ENCODE peak calls at places on chromosomes 16 and 17, in ten cellular contexts. One of them, this sample, is unnamed.

GRCh38 chr17:3766783-3767182 is 34.2 kb downstream of the ITGAE start:
- DNase-seq in right cardiac atrium: no peak
- DNase-seq in transverse colon: no peak
- DNase-seq in choroid plexus epithelial cell: no peak
- DNase-seq in WERI-Rb-1: no peak
- DNase-seq in body of pancreas: no peak
- DNase-seq in CD8-positive, alpha-beta T cell: no peak
- DNase-seq in GM23248: no peak
- DNase-seq in skeletal muscle cell: no peak
- DNase-seq in thoracic aorta: no peak
- DNase-seq in this sample: no peak

GRCh38 chr16:50473375-50473945 is 74.7 kb upstream of the NKD1 start:
- DNase-seq in thoracic aorta: no peak
- DNase-seq in GM23248: peak; percentile 24
- DNase-seq in transverse colon: no peak
- DNase-seq in body of pancreas: no peak
- DNase-seq in right cardiac atrium: no peak
- DNase-seq in choroid plexus epithelial cell: peak; percentile 18
- DNase-seq in skeletal muscle cell: no peak
- DNase-seq in WERI-Rb-1: no peak
- DNase-seq in CD8-positive, alpha-beta T cell: no peak
- DNase-seq in this sample: no peak

GRCh38 chr17:75849304-75849695 is 5.1 kb upstream of the UNC13D start:
- DNase-seq in transverse colon: no peak
- DNase-seq in CD8-positive, alpha-beta T cell: no peak
- DNase-seq in right cardiac atrium: no peak
- DNase-seq in thoracic aorta: no peak
- DNase-seq in WERI-Rb-1: no peak
- DNase-seq in choroid plexus epithelial cell: no peak
- DNase-seq in skeletal muscle cell: no peak
- DNase-seq in body of pancreas: no peak
- DNase-seq in GM23248: no peak
- DNase-seq in this sample: no peak

GRCh38 chr16:30876867-30877266 is 17.0 kb downstream of the BCL7C start:
- DNase-seq in thoracic aorta: no peak
- DNase-seq in body of pancreas: no peak
- DNase-seq in choroid plexus epithelial cell: no peak
- DNase-seq in skeletal muscle cell: no peak
- DNase-seq in WERI-Rb-1: no peak
- DNase-seq in CD8-positive, alpha-beta T cell: no peak
- DNase-seq in GM23248: peak; percentile 21
- DNase-seq in right cardiac atrium: no peak
- DNase-seq in transverse colon: no peak
- DNase-seq in this sample: peak; percentile 80

GRCh38 chr17:30506423-30506822 is 29.2 kb downstream of the GOSR1 start:
- DNase-seq in GM23248: no peak
- DNase-seq in WERI-Rb-1: no peak
- DNase-seq in transverse colon: no peak
- DNase-seq in CD8-positive, alpha-beta T cell: no peak
- DNase-seq in skeletal muscle cell: no peak
- DNase-seq in right cardiac atrium: no peak
- DNase-seq in choroid plexus epithelial cell: no peak
- DNase-seq in thoracic aorta: no peak
- DNase-seq in body of pancreas: no peak
- DNase-seq in this sample: no peak

GRCh38 chr16:9123401-9123800 is 32.0 kb downstream of the HAPSTR1 start:
- DNase-seq in skeletal muscle cell: no peak
- DNase-seq in WERI-Rb-1: no peak
- DNase-seq in body of pancreas: no peak
- DNase-seq in transverse colon: no peak
- DNase-seq in GM23248: no peak
- DNase-seq in right cardiac atrium: no peak
- DNase-seq in CD8-positive, alpha-beta T cell: no peak
- DNase-seq in choroid plexus epithelial cell: no peak
- DNase-seq in thoracic aorta: no peak
- DNase-seq in this sample: no peak

GRCh38 chr17:49618112-49618611 is 42.5 kb downstream of the NXPH3 start:
- DNase-seq in choroid plexus epithelial cell: peak; percentile 27
- DNase-seq in body of pancreas: no peak
- DNase-seq in thoracic aorta: no peak
- DNase-seq in skeletal muscle cell: no peak
- DNase-seq in right cardiac atrium: no peak
- DNase-seq in WERI-Rb-1: no peak
- DNase-seq in CD8-positive, alpha-beta T cell: no peak
- DNase-seq in GM23248: peak; percentile 47
- DNase-seq in transverse colon: no peak
- DNase-seq in this sample: no peak

GRCh38 chr17:20267459-20267842 is 199.9 kb downstream of the LGALS9B start:
- DNase-seq in thoracic aorta: no peak
- DNase-seq in transverse colon: no peak
- DNase-seq in choroid plexus epithelial cell: peak; percentile 16
- DNase-seq in skeletal muscle cell: no peak
- DNase-seq in GM23248: no peak
- DNase-seq in CD8-positive, alpha-beta T cell: peak; percentile 37
- DNase-seq in right cardiac atrium: no peak
- DNase-seq in WERI-Rb-1: no peak
- DNase-seq in body of pancreas: no peak
- DNase-seq in this sample: no peak

GRCh38 chr17:6514371-6514770 is 42.0 kb downstream of the PITPNM3 start:
- DNase-seq in body of pancreas: no peak
- DNase-seq in skeletal muscle cell: no peak
- DNase-seq in GM23248: peak; percentile 29
- DNase-seq in transverse colon: no peak
- DNase-seq in choroid plexus epithelial cell: no peak
- DNase-seq in right cardiac atrium: no peak
- DNase-seq in CD8-positive, alpha-beta T cell: no peak
- DNase-seq in thoracic aorta: no peak
- DNase-seq in WERI-Rb-1: no peak
- DNase-seq in this sample: no peak

DNA sequence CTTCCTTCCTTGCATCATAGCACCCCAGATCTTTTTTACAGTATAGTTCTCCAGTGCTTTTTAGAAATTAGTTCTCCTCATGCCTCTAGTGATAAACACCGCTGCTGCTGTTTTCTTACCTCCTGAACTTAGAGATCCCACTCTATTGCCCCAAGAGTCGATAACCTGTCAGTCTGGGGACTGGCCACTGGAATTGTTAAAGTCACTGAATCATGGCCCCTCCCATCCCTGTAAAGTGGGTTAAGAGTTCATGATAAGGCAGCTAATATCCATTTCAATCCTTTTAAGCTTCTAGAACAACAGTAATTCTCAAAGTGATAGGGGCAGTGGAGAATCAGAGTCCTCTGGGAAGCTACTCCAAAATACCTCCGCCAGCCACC is 1.8 kb upstream of the SMARCD2 start:
- DNase-seq in CD8-positive, alpha-beta T cell: no peak
- DNase-seq in body of pancreas: no peak
- DNase-seq in GM23248: no peak
- DNase-seq in WERI-Rb-1: no peak
- DNase-seq in right cardiac atrium: no peak
- DNase-seq in thoracic aorta: no peak
- DNase-seq in transverse colon: no peak
- DNase-seq in choroid plexus epithelial cell: no peak
- DNase-seq in skeletal muscle cell: no peak
- DNase-seq in this sample: no peak
- H3K4me3 ChIP-seq in CD8-positive, alpha-beta T cell: no peak overlapping the region
- H3K4me3 ChIP-seq in body of pancreas: no peak overlapping the region
- H3K4me3 ChIP-seq in GM23248: no peak overlapping the region
- H3K4me3 ChIP-seq in WERI-Rb-1: no peak overlapping the region
- H3K4me3 ChIP-seq in right cardiac atrium: no peak overlapping the region
- H3K4me3 ChIP-seq in thoracic aorta: no peak overlapping the region
- H3K4me3 ChIP-seq in transverse colon: no peak overlapping the region
- H3K4me3 ChIP-seq in choroid plexus epithelial cell: no peak overlapping the region
- H3K4me3 ChIP-seq in skeletal muscle cell: no peak overlapping the region
- H3K4me3 ChIP-seq in this sample: no peak overlapping the region

DNA sequence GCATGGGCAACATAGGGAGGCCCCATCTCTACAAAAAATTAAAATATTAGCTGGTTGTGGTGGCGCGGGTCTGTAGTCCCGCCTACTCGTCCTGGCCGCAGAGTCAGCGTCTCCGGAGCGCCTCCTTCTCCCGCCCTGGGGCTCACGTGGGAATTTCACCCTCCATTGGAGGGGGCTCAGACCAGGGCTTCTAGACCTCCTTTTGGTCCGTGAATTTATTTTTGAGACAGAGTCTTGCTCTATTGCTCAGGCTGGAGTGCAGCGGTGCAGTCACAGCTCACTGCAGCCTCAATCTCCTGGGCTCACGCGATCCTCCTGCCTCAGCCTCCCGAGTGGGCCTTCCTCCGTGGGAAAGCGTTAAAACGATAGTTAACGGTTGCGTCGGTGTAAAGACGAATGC is 394 bp upstream of the NME4 start:
- DNase-seq in GM23248: peak; percentile 89
- DNase-seq in right cardiac atrium: peak; percentile 82
- DNase-seq in WERI-Rb-1: peak; percentile 78
- DNase-seq in thoracic aorta: no peak
- DNase-seq in choroid plexus epithelial cell: peak; percentile 50
- DNase-seq in CD8-positive, alpha-beta T cell: no peak
- DNase-seq in body of pancreas: no peak
- DNase-seq in skeletal muscle cell: no peak
- DNase-seq in transverse colon: peak; percentile 39
- DNase-seq in this sample: peak; percentile 90
- H3K4me3 ChIP-seq in GM23248: peak overlapping the region; percentile 77
- H3K4me3 ChIP-seq in right cardiac atrium: peak overlapping the region; percentile 75
- H3K4me3 ChIP-seq in WERI-Rb-1: peak overlapping the region; percentile 84
- H3K4me3 ChIP-seq in thoracic aorta: peak overlapping the region; percentile 68
- H3K4me3 ChIP-seq in choroid plexus epithelial cell: peak overlapping the region; percentile 62
- H3K4me3 ChIP-seq in CD8-positive, alpha-beta T cell: peak overlapping the region; percentile 23
- H3K4me3 ChIP-seq in body of pancreas: no peak overlapping the region
- H3K4me3 ChIP-seq in skeletal muscle cell: peak overlapping the region; percentile 60
- H3K4me3 ChIP-seq in transverse colon: peak overlapping the region; percentile 33
- H3K4me3 ChIP-seq in this sample: peak overlapping the region; percentile 44

DNA sequence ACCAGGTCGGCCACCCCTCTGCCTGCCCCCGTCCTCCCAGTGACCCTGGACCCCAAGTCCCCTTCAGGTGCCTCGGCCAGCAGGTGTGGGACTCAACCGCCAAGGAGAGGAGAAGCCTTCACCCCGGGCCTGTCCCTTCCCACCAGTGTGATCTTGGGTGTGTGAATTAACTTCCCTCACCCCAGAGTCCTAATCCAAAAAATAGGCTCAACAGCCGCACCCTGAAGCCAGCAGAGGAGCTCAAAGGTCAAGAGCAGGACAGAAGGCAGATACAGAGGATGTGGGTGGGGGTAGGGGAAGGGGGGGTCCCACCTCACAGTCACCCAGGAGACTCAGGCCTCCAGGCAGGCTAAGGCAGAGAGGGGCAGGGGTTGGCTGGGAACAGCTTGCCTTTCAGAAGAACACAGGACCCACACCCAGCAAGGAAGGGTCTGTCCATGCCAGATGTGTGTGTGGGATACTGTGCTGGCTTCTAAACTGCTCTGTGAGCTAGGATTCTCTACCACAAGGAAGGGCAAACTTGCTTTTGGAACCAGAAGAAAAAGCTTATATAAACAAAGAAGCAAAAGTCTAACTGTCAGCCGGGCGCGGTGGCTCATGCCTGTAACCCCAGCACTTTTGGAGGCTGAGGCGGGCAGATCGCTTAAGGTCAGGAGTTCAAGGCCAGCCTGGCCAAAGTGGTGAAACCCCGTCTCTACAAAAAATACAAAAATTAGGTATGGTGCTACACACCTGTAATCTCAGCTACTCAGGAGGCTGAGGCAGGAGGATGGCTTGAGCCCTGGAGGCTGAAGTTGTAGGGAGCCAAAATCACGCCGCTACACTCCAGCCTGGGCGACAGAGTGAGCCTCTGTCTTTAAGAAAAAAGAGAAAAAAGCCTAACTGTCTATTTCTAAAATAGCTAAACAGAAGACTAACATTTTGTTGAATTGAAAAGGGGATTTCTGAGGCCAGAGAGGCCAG is 4.6 kb downstream of the PIEZO1 start:
- DNase-seq in CD8-positive, alpha-beta T cell: no peak
- DNase-seq in right cardiac atrium: no peak
- DNase-seq in thoracic aorta: no peak
- DNase-seq in body of pancreas: no peak
- DNase-seq in WERI-Rb-1: no peak
- DNase-seq in choroid plexus epithelial cell: no peak
- DNase-seq in transverse colon: no peak
- DNase-seq in skeletal muscle cell: no peak
- DNase-seq in GM23248: no peak
- DNase-seq in this sample: no peak
- H3K4me3 ChIP-seq in CD8-positive, alpha-beta T cell: peak overlapping the region; percentile 4
- H3K4me3 ChIP-seq in right cardiac atrium: no peak overlapping the region
- H3K4me3 ChIP-seq in thoracic aorta: no peak overlapping the region
- H3K4me3 ChIP-seq in body of pancreas: no peak overlapping the region
- H3K4me3 ChIP-seq in WERI-Rb-1: no peak overlapping the region
- H3K4me3 ChIP-seq in choroid plexus epithelial cell: no peak overlapping the region
- H3K4me3 ChIP-seq in transverse colon: no peak overlapping the region
- H3K4me3 ChIP-seq in skeletal muscle cell: no peak overlapping the region
- H3K4me3 ChIP-seq in GM23248: no peak overlapping the region
- H3K4me3 ChIP-seq in this sample: no peak overlapping the region

GRCh38 chr16:80997139-80997798 is 9.4 kb downstream of the CMC2 start:
- DNase-seq in WERI-Rb-1: no peak
- DNase-seq in skeletal muscle cell: no peak
- DNase-seq in thoracic aorta: no peak
- DNase-seq in GM23248: peak; percentile 12
- DNase-seq in right cardiac atrium: no peak
- DNase-seq in CD8-positive, alpha-beta T cell: no peak
- DNase-seq in transverse colon: no peak
- DNase-seq in body of pancreas: no peak
- DNase-seq in choroid plexus epithelial cell: peak; percentile 56
- DNase-seq in this sample: no peak
- H3K4me3 ChIP-seq in WERI-Rb-1: no peak overlapping the region
- H3K4me3 ChIP-seq in skeletal muscle cell: no peak overlapping the region
- H3K4me3 ChIP-seq in thoracic aorta: peak overlapping the region; percentile 39
- H3K4me3 ChIP-seq in GM23248: no peak overlapping the region
- H3K4me3 ChIP-seq in right cardiac atrium: peak overlapping the region; percentile 9
- H3K4me3 ChIP-seq in CD8-positive, alpha-beta T cell: peak overlapping the region; percentile 54
- H3K4me3 ChIP-seq in transverse colon: no peak overlapping the region
- H3K4me3 ChIP-seq in body of pancreas: no peak overlapping the region
- H3K4me3 ChIP-seq in choroid plexus epithelial cell: peak overlapping the region; percentile 35
- H3K4me3 ChIP-seq in this sample: no peak overlapping the region

GRCh38 chr17:48036693-48037035 is 933 bp downstream of the COPZ2 start:
- DNase-seq in right cardiac atrium: peak; percentile 66
- DNase-seq in GM23248: no peak
- DNase-seq in body of pancreas: no peak
- DNase-seq in CD8-positive, alpha-beta T cell: no peak
- DNase-seq in transverse colon: no peak
- DNase-seq in skeletal muscle cell: no peak
- DNase-seq in thoracic aorta: no peak
- DNase-seq in WERI-Rb-1: no peak
- DNase-seq in choroid plexus epithelial cell: no peak
- DNase-seq in this sample: no peak
- H3K4me3 ChIP-seq in right cardiac atrium: peak overlapping the region; percentile 76
- H3K4me3 ChIP-seq in GM23248: peak overlapping the region; percentile 87
- H3K4me3 ChIP-seq in body of pancreas: no peak overlapping the region
- H3K4me3 ChIP-seq in CD8-positive, alpha-beta T cell: no peak overlapping the region
- H3K4me3 ChIP-seq in transverse colon: no peak overlapping the region
- H3K4me3 ChIP-seq in skeletal muscle cell: peak overlapping the region; percentile 68
- H3K4me3 ChIP-seq in thoracic aorta: peak overlapping the region; percentile 74
- H3K4me3 ChIP-seq in WERI-Rb-1: no peak overlapping the region
- H3K4me3 ChIP-seq in choroid plexus epithelial cell: peak overlapping the region; percentile 77
- H3K4me3 ChIP-seq in this sample: peak overlapping the region; percentile 46

This sample was measured in H7.